ENCODE peak calls at places on chromosomes 7 and 10, in five cellular contexts. One of them, this sample, is unnamed.

GRCh38 chr10:74008212-74008731 is 10.4 kb downstream of the VCL start:
- DNase-seq in gastrocnemius medialis: no peak
- DNase-seq in heart left ventricle: no peak
- DNase-seq in right lobe of liver: no peak
- DNase-seq in body of pancreas: no peak
- DNase-seq in this sample: no peak

GRCh38 chr7:315516-316265 is 25.7 kb downstream of the FOXL3 start:
- DNase-seq in body of pancreas: no peak
- DNase-seq in right lobe of liver: no peak
- DNase-seq in gastrocnemius medialis: no peak
- DNase-seq in heart left ventricle: no peak
- DNase-seq in this sample: no peak

GRCh38 chr7:1459512-1459892 is 232 bp upstream of the MICALL2 start:
- DNase-seq in heart left ventricle: peak; percentile 100
- DNase-seq in right lobe of liver: peak; percentile 100
- DNase-seq in body of pancreas: peak; percentile 100
- DNase-seq in gastrocnemius medialis: peak; percentile 99
- DNase-seq in this sample: peak; percentile 100

GRCh38 chr7:8913687-8914086 is 480.3 kb downstream of the NXPH1 start:
- DNase-seq in gastrocnemius medialis: no peak
- DNase-seq in body of pancreas: no peak
- DNase-seq in heart left ventricle: no peak
- DNase-seq in right lobe of liver: no peak
- DNase-seq in this sample: no peak

GRCh38 chr7:155464948-155465739 is 7.2 kb downstream of the EN2 start:
- DNase-seq in gastrocnemius medialis: no peak
- DNase-seq in right lobe of liver: no peak
- DNase-seq in heart left ventricle: no peak
- DNase-seq in body of pancreas: no peak
- DNase-seq in this sample: no peak

GRCh38 chr10:100970914-100971811 is 1.9 kb downstream of the SEMA4G start:
- DNase-seq in right lobe of liver: peak; percentile 91
- DNase-seq in gastrocnemius medialis: no peak
- DNase-seq in heart left ventricle: no peak
- DNase-seq in body of pancreas: peak; percentile 55
- DNase-seq in this sample: no peak

GRCh38 chr10:91380873-91381561 is 29.1 kb upstream of the HECTD2 start:
- DNase-seq in heart left ventricle: no peak
- DNase-seq in gastrocnemius medialis: no peak
- DNase-seq in right lobe of liver: no peak
- DNase-seq in body of pancreas: no peak
- DNase-seq in this sample: no peak

GRCh38 chr7:151897951-151898686 is 21.2 kb upstream of the PRKAG2 start:
- DNase-seq in heart left ventricle: no peak
- DNase-seq in body of pancreas: no peak
- DNase-seq in right lobe of liver: peak; percentile 22
- DNase-seq in gastrocnemius medialis: no peak
- DNase-seq in this sample: no peak

GRCh38 chr10:86961481-86962091 is 3.2 kb downstream of the SNCG start:
- DNase-seq in heart left ventricle: no peak
- DNase-seq in right lobe of liver: peak; percentile 39
- DNase-seq in body of pancreas: no peak
- DNase-seq in gastrocnemius medialis: no peak
- DNase-seq in this sample: no peak

GRCh38 chr10:131150126-131150525 is 161.4 kb downstream of the TCERG1L start:
- DNase-seq in gastrocnemius medialis: no peak
- DNase-seq in body of pancreas: no peak
- DNase-seq in heart left ventricle: no peak
- DNase-seq in right lobe of liver: no peak
- DNase-seq in this sample: no peak

GRCh38 chr7:34184466-34184865 is 279.1 kb downstream of the BMPER start:
- DNase-seq in body of pancreas: no peak
- DNase-seq in right lobe of liver: no peak
- DNase-seq in heart left ventricle: no peak
- DNase-seq in gastrocnemius medialis: no peak
- DNase-seq in this sample: no peak

GRCh38 chr10:16777473-16778370 is 39.5 kb downstream of the RSU1 start:
- DNase-seq in heart left ventricle: peak; percentile 61
- DNase-seq in gastrocnemius medialis: no peak
- DNase-seq in right lobe of liver: peak; percentile 49
- DNase-seq in body of pancreas: no peak
- DNase-seq in this sample: peak; percentile 32

GRCh38 chr7:101420436-101420835 is 57.8 kb downstream of the COL26A1 start:
- DNase-seq in body of pancreas: no peak
- DNase-seq in heart left ventricle: no peak
- DNase-seq in right lobe of liver: no peak
- DNase-seq in gastrocnemius medialis: no peak
- DNase-seq in this sample: no peak

GRCh38 chr7:7209412-7210050 is 27.2 kb downstream of the C1GALT1 start:
- DNase-seq in heart left ventricle: no peak
- DNase-seq in right lobe of liver: no peak
- DNase-seq in body of pancreas: no peak
- DNase-seq in gastrocnemius medialis: no peak
- DNase-seq in this sample: no peak

GRCh38 chr10:4345842-4346241 is 480.2 kb upstream of the AKR1E2 start:
- DNase-seq in heart left ventricle: no peak
- DNase-seq in right lobe of liver: no peak
- DNase-seq in gastrocnemius medialis: no peak
- DNase-seq in body of pancreas: no peak
- DNase-seq in this sample: no peak

GRCh38 chr7:47345754-47346377 is 236.0 kb downstream of the TNS3 start:
- DNase-seq in gastrocnemius medialis: no peak
- DNase-seq in heart left ventricle: no peak
- DNase-seq in right lobe of liver: no peak
- DNase-seq in body of pancreas: peak; percentile 9
- DNase-seq in this sample: no peak

GRCh38 chr10:132482090-132482489 is 55.5 kb upstream of the INPP5A start:
- DNase-seq in heart left ventricle: no peak
- DNase-seq in gastrocnemius medialis: no peak
- DNase-seq in right lobe of liver: no peak
- DNase-seq in body of pancreas: no peak
- DNase-seq in this sample: no peak

GRCh38 chr10:133391761-133392518 is 2.0 kb upstream of the MTG1 start:
- DNase-seq in right lobe of liver: peak; percentile 33
- DNase-seq in body of pancreas: peak; percentile 8
- DNase-seq in heart left ventricle: no peak
- DNase-seq in gastrocnemius medialis: no peak
- DNase-seq in this sample: no peak

GRCh38 chr7:2729893-2730716 is 42.1 kb downstream of the AMZ1 start:
- DNase-seq in body of pancreas: peak; percentile 9
- DNase-seq in heart left ventricle: no peak
- DNase-seq in right lobe of liver: peak; percentile 37
- DNase-seq in gastrocnemius medialis: peak; percentile 35
- DNase-seq in this sample: no peak

GRCh38 chr10:2985729-2986232 is 81.6 kb upstream of the PFKP start:
- DNase-seq in body of pancreas: peak; percentile 55
- DNase-seq in gastrocnemius medialis: no peak
- DNase-seq in right lobe of liver: no peak
- DNase-seq in heart left ventricle: no peak
- DNase-seq in this sample: no peak

DNA sequence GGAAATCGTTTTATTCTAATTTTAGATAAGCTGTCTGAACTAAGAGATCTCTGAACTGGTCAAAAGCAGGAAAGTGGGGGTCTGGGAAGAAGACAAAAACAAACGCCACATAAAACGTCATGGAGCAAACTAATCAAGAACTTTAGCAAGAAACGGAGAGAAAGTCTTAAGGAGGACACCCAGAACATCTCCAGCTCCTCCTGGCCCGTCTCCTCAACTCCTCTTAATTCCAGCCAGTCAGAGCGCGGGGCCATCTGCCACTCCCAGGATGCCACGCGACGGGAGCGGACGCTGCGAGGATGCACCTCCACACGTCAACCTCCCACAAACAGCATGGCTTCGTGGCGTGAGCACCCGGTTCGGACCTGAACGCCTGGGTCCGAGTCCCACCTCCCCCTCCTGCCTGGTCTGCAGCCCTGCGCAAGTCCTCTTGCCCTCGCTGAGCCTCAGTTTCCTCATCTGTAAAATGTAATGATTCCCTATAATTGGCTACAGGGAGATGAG is 598 bp downstream of the MMS19 start:
- DNase-seq in heart left ventricle: peak; percentile 76
- DNase-seq in right lobe of liver: peak; percentile 76
- DNase-seq in body of pancreas: peak; percentile 53
- DNase-seq in gastrocnemius medialis: peak; percentile 83
- DNase-seq in this sample: peak; percentile 70
- TF ChIP-seq POLR2A in heart left ventricle: no peak
- TF ChIP-seq POLR2A in right lobe of liver: no peak
- TF ChIP-seq POLR2A in body of pancreas: no peak
- TF ChIP-seq POLR2A in gastrocnemius medialis: no peak
- TF ChIP-seq POLR2A in this sample: peak; percentile 88

GRCh38 chr7:26399747-26400146 is 108.1 kb downstream of the SNX10 start:
- DNase-seq in heart left ventricle: no peak
- DNase-seq in body of pancreas: no peak
- DNase-seq in gastrocnemius medialis: no peak
- DNase-seq in right lobe of liver: no peak
- DNase-seq in this sample: no peak

GRCh38 chr7:26397786-26398435 is 106.2 kb downstream of the SNX10 start:
- DNase-seq in heart left ventricle: peak; percentile 23
- DNase-seq in right lobe of liver: peak; percentile 51
- DNase-seq in gastrocnemius medialis: peak; percentile 16
- DNase-seq in body of pancreas: peak; percentile 37
- DNase-seq in this sample: peak; percentile 36

GRCh38 chr7:26397326-26397725 is 105.7 kb downstream of the SNX10 start:
- DNase-seq in right lobe of liver: no peak
- DNase-seq in body of pancreas: no peak
- DNase-seq in heart left ventricle: no peak
- DNase-seq in gastrocnemius medialis: no peak
- DNase-seq in this sample: no peak

GRCh38 chr7:26399309-26399610 is 107.6 kb downstream of the SNX10 start:
- DNase-seq in right lobe of liver: no peak
- DNase-seq in body of pancreas: peak; percentile 31
- DNase-seq in heart left ventricle: no peak
- DNase-seq in gastrocnemius medialis: no peak
- DNase-seq in this sample: no peak

GRCh38 chr7:26398436-26399308 is 107.0 kb downstream of the SNX10 start:
- DNase-seq in body of pancreas: peak; percentile 55
- DNase-seq in right lobe of liver: peak; percentile 54
- DNase-seq in heart left ventricle: peak; percentile 65
- DNase-seq in gastrocnemius medialis: peak; percentile 38
- DNase-seq in this sample: peak; percentile 70
- TF ChIP-seq POLR2A in body of pancreas: peak; percentile 8
- TF ChIP-seq POLR2A in right lobe of liver: peak; percentile 23
- TF ChIP-seq POLR2A in heart left ventricle: no peak
- TF ChIP-seq POLR2A in gastrocnemius medialis: no peak
- TF ChIP-seq POLR2A in this sample: peak; percentile 60

GRCh38 chr10:72220637-72221036 is 4.6 kb upstream of the ASCC1 start:
- DNase-seq in body of pancreas: no peak
- DNase-seq in gastrocnemius medialis: no peak
- DNase-seq in heart left ventricle: no peak
- DNase-seq in right lobe of liver: no peak
- DNase-seq in this sample: no peak

GRCh38 chr10:72219229-72219814 is 3.2 kb upstream of the ASCC1 start:
- DNase-seq in body of pancreas: no peak
- DNase-seq in gastrocnemius medialis: no peak
- DNase-seq in heart left ventricle: no peak
- DNase-seq in right lobe of liver: no peak
- DNase-seq in this sample: no peak

GRCh38 chr10:72221278-72221677 is 5.2 kb upstream of the ASCC1 start:
- DNase-seq in gastrocnemius medialis: no peak
- DNase-seq in heart left ventricle: no peak
- DNase-seq in body of pancreas: no peak
- DNase-seq in right lobe of liver: no peak
- DNase-seq in this sample: no peak

GRCh38 chr10:72218329-72218728 is 2.3 kb upstream of the ASCC1 start:
- DNase-seq in gastrocnemius medialis: no peak
- DNase-seq in right lobe of liver: no peak
- DNase-seq in body of pancreas: no peak
- DNase-seq in heart left ventricle: no peak
- DNase-seq in this sample: no peak

GRCh38 chr10:72218756-72219155 is 2.7 kb upstream of the ASCC1 start:
- DNase-seq in heart left ventricle: no peak
- DNase-seq in body of pancreas: no peak
- DNase-seq in gastrocnemius medialis: no peak
- DNase-seq in right lobe of liver: no peak
- DNase-seq in this sample: no peak
- TF ChIP-seq POLR2A in heart left ventricle: no peak
- TF ChIP-seq POLR2A in body of pancreas: no peak
- TF ChIP-seq POLR2A in gastrocnemius medialis: no peak
- TF ChIP-seq POLR2A in right lobe of liver: no peak
- TF ChIP-seq POLR2A in this sample: no peak

DNA sequence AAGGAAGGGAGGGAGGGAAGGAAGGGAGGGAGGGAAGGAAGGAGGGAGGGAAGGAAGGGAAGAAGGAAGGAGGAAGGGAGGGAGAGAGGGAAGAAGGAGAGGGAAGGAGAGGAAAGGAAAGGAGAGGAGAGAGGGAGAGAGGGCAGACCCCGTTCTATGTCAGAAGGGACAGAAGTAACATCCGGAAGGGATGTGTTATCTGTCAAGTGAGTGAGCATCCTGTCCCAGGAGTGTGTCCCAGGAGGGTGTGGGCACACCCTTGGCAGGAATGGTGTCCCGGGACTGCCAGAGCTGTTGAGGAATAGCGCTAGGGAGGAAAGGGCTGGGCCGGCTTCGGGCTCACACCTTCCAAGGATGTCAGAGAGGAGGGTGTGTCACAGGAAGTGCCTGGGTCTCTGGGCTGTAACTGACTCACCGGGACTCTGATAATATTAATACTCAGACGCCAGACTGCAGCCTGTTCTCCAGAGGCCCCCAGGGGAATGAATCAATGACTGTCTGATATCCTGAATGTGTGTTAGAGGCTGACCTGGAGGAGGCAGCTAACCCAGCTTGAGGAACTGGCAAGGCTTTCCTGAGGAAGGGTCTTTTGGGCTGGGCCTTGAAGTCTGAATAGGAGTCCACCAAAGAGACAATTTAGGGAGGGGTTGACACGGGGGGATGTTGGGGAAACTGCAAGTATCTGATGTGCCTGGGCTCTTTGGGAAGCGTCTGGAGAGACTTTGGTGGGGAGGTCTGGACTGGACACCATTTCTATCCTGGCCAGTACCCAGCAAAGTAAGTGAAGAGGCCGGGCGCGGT is 125.7 kb upstream of the TNRC18 start:
- DNase-seq in gastrocnemius medialis: no peak
- DNase-seq in right lobe of liver: no peak
- DNase-seq in body of pancreas: no peak
- DNase-seq in heart left ventricle: no peak
- DNase-seq in this sample: no peak
- TF ChIP-seq POLR2A in gastrocnemius medialis: no peak
- TF ChIP-seq POLR2A in right lobe of liver: no peak
- TF ChIP-seq POLR2A in body of pancreas: no peak
- TF ChIP-seq POLR2A in heart left ventricle: no peak
- TF ChIP-seq POLR2A in this sample: no peak

DNA sequence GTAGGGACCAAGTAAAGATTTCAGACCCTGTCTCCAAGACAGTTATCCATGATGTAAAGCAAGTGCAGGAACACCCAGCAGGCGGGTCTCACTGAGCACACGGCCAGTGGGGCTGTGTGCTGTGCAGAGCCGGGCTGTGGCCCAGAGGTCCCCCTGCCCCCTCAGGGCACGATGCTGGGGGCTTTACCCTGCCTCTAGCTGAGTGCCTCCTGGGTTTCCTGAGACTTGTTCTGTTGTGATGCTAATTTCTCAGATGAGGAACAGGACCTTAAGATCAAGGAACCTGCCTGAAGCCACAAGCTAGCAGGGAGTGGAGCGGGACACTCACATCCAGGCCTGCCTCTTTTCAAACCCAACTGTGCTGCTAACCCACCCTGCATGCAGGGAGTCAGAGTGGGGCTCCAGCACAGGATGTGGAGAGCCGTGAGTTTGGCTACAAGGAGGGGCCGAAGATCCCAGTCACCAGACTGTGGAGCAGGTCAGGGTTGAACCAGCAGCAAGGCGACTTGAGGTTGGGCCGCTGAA is 76.1 kb upstream of the LYZL2 start:
- DNase-seq in gastrocnemius medialis: no peak
- DNase-seq in body of pancreas: no peak
- DNase-seq in right lobe of liver: no peak
- DNase-seq in heart left ventricle: no peak
- DNase-seq in this sample: no peak
- TF ChIP-seq POLR2A in gastrocnemius medialis: no peak
- TF ChIP-seq POLR2A in body of pancreas: no peak
- TF ChIP-seq POLR2A in right lobe of liver: no peak
- TF ChIP-seq POLR2A in heart left ventricle: no peak
- TF ChIP-seq POLR2A in this sample: peak; percentile 47